ENCODE peak calls at places on chromosome 22, in four cellular contexts. T is transverse colon, J is adrenal gland, Z is IMR-90. K is an unnamed sample. For H3K27me3, the result is how much of the 10 kb centered on the place peaks cover.

GRCh38 chr22:26535499-26535898 is 23.2 kb upstream of the TFIP11 start:
- DNase-seq in Z (no peak), T (no peak), J (no peak), K (peak)

GRCh38 chr22:24049978-24050377 is 38.9 kb downstream of the CABIN1 start:
- DNase-seq in T (no peak), Z (no peak), J (no peak), K (no peak)

GRCh38 chr22:17199131-17199731 is 20.0 kb downstream of the ADA2 start:
- DNase-seq in Z (peak), J (peak), T (no peak), K (no peak)

GRCh38 chr22:44526431-44527115 is 28.5 kb upstream of the RTL6 start:
- DNase-seq in J (no peak), T (no peak), Z (no peak), K (no peak)

GRCh38 chr22:42066133-42066761 is 4.4 kb downstream of the NAGA start:
- DNase-seq in T (no peak), J (no peak), Z (no peak), K (no peak)

GRCh38 chr22:42360348-42360747 is 71.9 kb downstream of the NFAM1 start:
- DNase-seq in T (no peak), J (no peak), Z (no peak), K (no peak)

GRCh38 chr22:40345801-40346177 is 511 bp upstream of the ADSL start:
- DNase-seq in J (peak), Z (no peak), T (peak), K (peak)

GRCh38 chr22:29464581-29464980 is 15.4 kb upstream of the NEFH start:
- DNase-seq in Z (no peak), J (no peak), T (no peak), K (no peak)

GRCh38 chr22:30206964-30207363 is 39.6 kb downstream of the LIF start:
- DNase-seq in Z (peak), J (peak), T (no peak), K (no peak)

GRCh38 chr22:47388331-47388730 is 625.9 kb downstream of the TBC1D22A start:
- DNase-seq in T (no peak), Z (no peak), J (no peak), K (no peak)

GRCh38 chr22:33722817-33723216 is 197.5 kb downstream of the LARGE1 start:
- DNase-seq in Z (no peak), J (no peak), T (no peak), K (no peak)

GRCh38 chr22:42869463-42869862 is 12.4 kb upstream of the ARFGAP3 start:
- DNase-seq in J (no peak), Z (no peak), T (no peak), K (no peak)

GRCh38 chr22:46734830-46735453 is 3.1 kb downstream of the CERK start:
- DNase-seq in Z (no peak), J (peak), T (peak), K (peak)

GRCh38 chr22:29030016-29030617 is 31.5 kb downstream of the C22orf31 start:
- DNase-seq in J (peak), T (no peak), Z (no peak), K (no peak)

GRCh38 chr22:20437253-20438065 is at the start of gene SCARF2:
- DNase-seq in J (no peak), T (peak), Z (peak), K (no peak)
- H3K27me3 ChIP-seq in J (under half), T (half or more), Z (under half), K (under half)

GRCh38 chr22:45608763-45609180 is 62.9 kb upstream of the ATXN10 start:
- DNase-seq in J (no peak), Z (peak), T (no peak), K (no peak)

GRCh38 chr22:45615364-45615763 is 56.3 kb upstream of the ATXN10 start:
- DNase-seq in Z (no peak), T (no peak), J (no peak), K (no peak)

GRCh38 chr22:45616432-45616831 is 55.2 kb upstream of the ATXN10 start:
- DNase-seq in Z (no peak), T (no peak), J (no peak), K (no peak)

GRCh38 chr22:45612451-45612901 is 59.2 kb upstream of the ATXN10 start:
- DNase-seq in Z (peak), J (peak), T (no peak), K (no peak)

DNA sequence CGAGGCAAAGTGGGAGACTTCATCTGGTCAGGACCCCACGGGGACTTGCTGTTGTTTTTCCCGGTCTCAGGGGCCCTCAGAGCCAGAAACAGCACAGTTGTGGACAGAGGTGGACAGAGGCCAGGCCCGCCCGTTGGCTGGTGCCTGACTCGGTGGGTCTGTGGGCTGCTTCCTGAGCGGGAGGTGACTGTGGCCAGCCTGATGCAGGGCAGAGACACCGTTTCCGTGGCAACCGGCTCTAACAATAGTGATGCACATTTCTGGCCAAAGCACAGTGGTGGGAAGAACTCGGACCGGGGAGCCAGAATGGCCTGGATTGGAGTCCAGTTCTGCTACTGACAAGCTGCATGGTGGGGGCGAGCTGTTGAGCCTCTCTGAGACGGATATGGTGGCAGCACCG is 58.7 kb upstream of the ATXN10 start:
- DNase-seq in T (no peak), Z (no peak), J (no peak), K (no peak)
- H3K4me3 ChIP-seq in T (no peak), Z (no peak), J (no peak), K (no peak)

GRCh38 chr22:36368359-36368983 is 19.3 kb downstream of the MYH9 start:
- DNase-seq in J (peak), Z (peak), T (no peak), K (no peak)
- TF ChIP-seq POLR2A in J (peak), Z (no peak), T (no peak), K (no peak)

GRCh38 chr22:22403306-22403705 is 105.2 kb downstream of the ZNF280B start:
- DNase-seq in Z (no peak), J (no peak), T (no peak), K (no peak)
- H3K27me3 ChIP-seq in Z (under half), J (under half), T (under half), K (under half)

GRCh38 chr22:38240734-38241252 is 32.0 kb downstream of the TMEM184B start:
- DNase-seq in T (peak), J (peak), Z (peak), K (peak)

GRCh38 chr22:38236786-38237185 is 35.0 kb downstream of the MAFF start:
- DNase-seq in T (no peak), Z (no peak), J (no peak), K (no peak)

GRCh38 chr22:38235240-38235850 is 33.6 kb downstream of the MAFF start:
- DNase-seq in Z (no peak), J (no peak), T (no peak), K (no peak)

GRCh38 chr22:38238519-38239051 is 34.2 kb downstream of the TMEM184B start:
- DNase-seq in J (peak), Z (peak), T (no peak), K (no peak)

GRCh38 chr22:38239101-38239761 is 33.6 kb downstream of the TMEM184B start:
- DNase-seq in Z (peak), J (peak), T (no peak), K (no peak)
- H3K4me3 ChIP-seq in Z (no peak), J (no peak), T (no peak), K (no peak)

GRCh38 chr22:31248138-31248745 is 36.1 kb downstream of the LIMK2 start:
- DNase-seq in J (peak), T (peak), Z (peak), K (peak)
- TF ChIP-seq POLR2A in J (peak), T (no peak), Z (peak), K (no peak)

DNA sequence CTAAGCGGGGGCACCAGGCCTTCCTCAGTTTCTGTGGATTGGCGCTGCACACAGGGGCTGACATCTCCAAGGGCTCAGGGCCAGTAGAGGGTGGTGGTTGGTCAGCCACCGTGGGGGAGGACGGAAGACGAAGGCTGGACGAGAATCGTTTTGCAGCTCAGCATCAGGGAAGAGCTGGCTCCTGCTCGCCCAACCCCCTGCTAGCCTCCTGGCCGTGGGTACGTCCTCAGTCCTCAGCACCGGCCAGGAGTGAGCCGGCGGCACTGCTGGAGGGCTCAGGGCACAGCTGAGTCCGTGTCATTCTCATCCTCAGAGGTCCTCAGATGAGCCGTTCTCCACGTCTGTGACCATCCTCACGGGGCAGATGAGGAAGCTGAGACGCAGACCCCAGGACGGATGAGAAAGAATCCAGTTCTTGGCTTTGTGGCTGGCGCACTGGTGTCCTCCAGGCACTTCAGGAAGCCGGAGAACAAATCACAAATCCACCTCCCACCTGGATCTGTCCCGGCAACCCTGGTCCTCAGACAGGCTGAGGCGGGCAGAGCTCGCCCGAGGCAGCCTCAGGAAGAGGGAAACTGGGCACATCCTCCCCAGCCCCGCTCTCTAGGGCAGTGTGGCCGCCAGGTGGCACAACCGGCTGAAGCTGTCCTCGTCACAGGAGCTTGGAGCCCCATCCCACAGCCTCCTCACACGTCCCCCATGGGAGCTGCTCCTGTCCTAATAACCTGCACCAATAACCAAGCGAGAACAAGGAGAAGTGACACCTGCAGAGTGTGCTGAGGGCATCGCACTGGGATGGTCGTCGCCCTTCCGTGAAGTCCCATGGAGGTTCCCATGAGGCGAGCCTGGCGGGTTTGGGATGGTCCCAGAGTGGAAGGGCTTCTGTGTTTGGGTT is 393.7 kb downstream of the BRD1 start:
- DNase-seq in T (no peak), Z (no peak), J (no peak), K (no peak)
- H3K27me3 ChIP-seq in T (under half), Z (under half), J (under half), K (under half)

GRCh38 chr22:50530857-50531545 is 1.2 kb upstream of the TYMP start:
- DNase-seq in Z (peak), T (peak), J (peak), K (peak)
- H3K4me3 ChIP-seq in Z (peak), T (peak), J (peak), K (peak)

K was measured in Peyer's patch.